ENCODE peak calls at places on chromosomes 12 and 14, in four cellular contexts. W is NB4, M is kidney epithelial cell, S is AG10803. J is an unnamed sample.

GRCh38 chr12:34343345-34343744 is 321.0 kb downstream of the ALG10 start:
- DNase-seq in W (no peak), M (no peak), S (no peak), J (no peak)

GRCh38 chr12:40632933-40633332 is 59.3 kb upstream of the CNTN1 start:
- DNase-seq in W (no peak), M (no peak), S (no peak), J (no peak)

GRCh38 chr14:75631453-75631831 is 29.2 kb downstream of the ERG28 start:
- DNase-seq in W (no peak), M (no peak), S (no peak), J (no peak)

GRCh38 chr14:82313889-82314288 is 780.2 kb upstream of the SEL1L start:
- DNase-seq in W (no peak), M (no peak), S (no peak), J (no peak)

GRCh38 chr12:113154351-113154973 is 4.9 kb downstream of the CFAP73 start:
- DNase-seq in W (no peak), M (no peak), S (peak; percentile 20), J (peak; percentile 38)

GRCh38 chr12:132689227-132689626 is 1.8 kb downstream of the PXMP2 start:
- DNase-seq in W (no peak), M (no peak), S (no peak), J (no peak)

GRCh38 chr12:62732861-62733427 is 202.0 kb downstream of the PPM1H start:
- DNase-seq in W (peak; percentile 61), M (no peak), S (peak; percentile 76), J (peak; percentile 56)

GRCh38 chr14:77459072-77459723 is 1.3 kb downstream of the AHSA1 start:
- DNase-seq in W (peak; percentile 81), M (peak; percentile 25), S (peak; percentile 72), J (peak; percentile 80)

GRCh38 chr14:90193925-90194324 is 62.4 kb upstream of the PSMC1 start:
- DNase-seq in W (peak; percentile 41), M (no peak), S (no peak), J (no peak)

GRCh38 chr14:99363051-99363450 is 91.1 kb upstream of the BCL11B start:
- DNase-seq in W (no peak), M (no peak), S (no peak), J (no peak)

GRCh38 chr14:99363616-99364290 is 91.8 kb upstream of the BCL11B start:
- DNase-seq in W (no peak), M (no peak), S (no peak), J (no peak)

GRCh38 chr14:99360774-99361595 is 89.0 kb upstream of the BCL11B start:
- DNase-seq in W (peak; percentile 47), M (no peak), S (no peak), J (no peak)

GRCh38 chr14:99359906-99360305 is 87.9 kb upstream of the BCL11B start:
- DNase-seq in W (no peak), M (no peak), S (no peak), J (no peak)

DNA sequence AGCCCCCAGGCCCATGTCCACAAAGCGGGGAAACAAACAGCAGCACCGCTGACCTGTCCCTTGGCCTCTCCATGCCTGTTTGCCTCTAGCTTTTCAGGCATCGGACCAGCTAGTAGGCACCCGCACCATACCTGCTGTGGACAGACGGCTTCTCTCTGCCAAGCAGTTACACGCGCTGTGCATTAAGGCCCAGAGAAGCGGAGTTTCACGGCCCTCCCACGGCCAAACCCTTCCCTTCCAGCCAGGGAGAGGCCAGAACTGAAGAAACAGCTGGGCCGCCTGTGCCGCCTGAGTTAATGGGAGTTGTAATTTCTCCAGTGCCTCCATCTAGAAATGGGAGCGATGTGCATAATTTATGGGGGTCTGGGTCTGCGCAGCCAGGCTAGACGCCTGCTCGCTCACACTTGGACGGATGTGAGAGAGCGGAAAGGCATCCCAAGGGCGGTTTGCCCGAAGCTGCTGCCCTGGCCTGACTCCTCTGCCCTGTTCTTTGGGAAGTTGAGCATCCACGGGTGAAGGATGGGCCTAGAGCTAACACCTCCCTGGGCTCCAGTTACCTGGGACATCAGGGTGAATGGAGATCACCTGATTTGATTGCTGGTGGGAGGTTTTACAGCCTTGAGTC is 89.7 kb upstream of the BCL11B start:
- DNase-seq in W (no peak), M (no peak), S (no peak), J (no peak)
- H3K4me3 ChIP-seq in W (no peak overlapping the region), M (no peak overlapping the region), S (no peak overlapping the region), J (no peak overlapping the region)

GRCh38 chr12:124294686-124295315 is at the start of gene RFLNA:
- DNase-seq in W (no peak), M (no peak), S (no peak), J (peak; percentile 20)
- TF ChIP-seq CTCF in W (no peak), M (no peak), S (no peak), J (no peak)

GRCh38 chr12:55933158-55933798 is 2.3 kb downstream of the DGKA start:
- DNase-seq in W (peak; percentile 72), M (no peak), S (peak; percentile 23), J (peak; percentile 99)
- H3K4me3 ChIP-seq in W (peak overlapping the region; percentile 65), M (no peak overlapping the region), S (peak overlapping the region; percentile 88), J (peak overlapping the region; percentile 92)

GRCh38 chr14:69807192-69807591 is 10.2 kb upstream of the SLC10A1 start:
- DNase-seq in W (no peak), M (no peak), S (no peak), J (no peak)

GRCh38 chr14:69804902-69805301 is 7.9 kb upstream of the SLC10A1 start:
- DNase-seq in W (no peak), M (no peak), S (no peak), J (no peak)

GRCh38 chr14:69798339-69798735 is 1.3 kb upstream of the SLC10A1 start:
- DNase-seq in W (no peak), M (no peak), S (no peak), J (no peak)

GRCh38 chr14:69808919-69809808 is 12.1 kb upstream of the SLC10A1 start:
- DNase-seq in W (no peak), M (no peak), S (no peak), J (no peak)

DNA sequence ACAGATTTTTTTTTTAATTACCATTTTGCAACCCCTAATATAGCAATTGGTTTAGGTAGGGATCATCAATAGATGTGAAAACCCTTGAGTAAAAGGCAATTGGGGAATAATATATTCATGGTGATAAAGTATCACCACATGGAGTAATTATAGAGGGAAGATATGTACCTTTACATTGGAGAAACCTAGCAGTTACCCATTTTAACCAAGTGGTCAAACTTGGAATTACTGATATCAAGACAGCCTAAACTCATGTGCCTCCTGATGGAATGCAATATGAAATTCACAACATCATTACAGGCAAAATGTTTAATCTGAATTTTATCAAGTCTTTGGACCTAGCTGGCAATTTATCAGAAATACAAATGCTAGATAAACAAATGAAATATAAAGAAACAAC is 6.7 kb upstream of the SLC10A1 start:
- DNase-seq in W (no peak), M (no peak), S (no peak), J (peak; percentile 19)
- TF ChIP-seq CTCF in W (no peak), M (no peak), S (no peak), J (peak; percentile 30)

GRCh38 chr12:779745-780734 is 27.7 kb downstream of the WNK1 start:
- DNase-seq in W (no peak), M (peak; percentile 51), S (peak; percentile 89), J (peak; percentile 52)
- H3K4me3 ChIP-seq in W (no peak overlapping the region), M (no peak overlapping the region), S (peak overlapping the region; percentile 25), J (no peak overlapping the region)

GRCh38 chr14:58772814-58773620 is 135.3 kb downstream of the DACT1 start:
- DNase-seq in W (no peak), M (peak; percentile 39), S (no peak), J (no peak)
- TF ChIP-seq CTCF in W (no peak), M (peak; percentile 13), S (no peak), J (no peak)

GRCh38 chr12:57129311-57130288 is 1.3 kb downstream of the LRP1 start:
- DNase-seq in W (peak; percentile 54), M (no peak), S (peak; percentile 82), J (peak; percentile 51)
- H3K4me3 ChIP-seq in W (no peak overlapping the region), M (peak overlapping the region; percentile 79), S (peak overlapping the region; percentile 93), J (peak overlapping the region; percentile 74)

GRCh38 chr12:82648510-82648909 is 38.2 kb upstream of the TMTC2 start:
- DNase-seq in W (no peak), M (no peak), S (no peak), J (no peak)

GRCh38 chr12:82650627-82651337 is 35.9 kb upstream of the TMTC2 start:
- DNase-seq in W (peak; percentile 28), M (peak; percentile 34), S (no peak), J (peak; percentile 97)

GRCh38 chr12:82651489-82651888 is 35.2 kb upstream of the TMTC2 start:
- DNase-seq in W (no peak), M (no peak), S (no peak), J (peak; percentile 98)

GRCh38 chr12:82645414-82645813 is 41.3 kb upstream of the TMTC2 start:
- DNase-seq in W (no peak), M (no peak), S (no peak), J (peak; percentile 66)

DNA sequence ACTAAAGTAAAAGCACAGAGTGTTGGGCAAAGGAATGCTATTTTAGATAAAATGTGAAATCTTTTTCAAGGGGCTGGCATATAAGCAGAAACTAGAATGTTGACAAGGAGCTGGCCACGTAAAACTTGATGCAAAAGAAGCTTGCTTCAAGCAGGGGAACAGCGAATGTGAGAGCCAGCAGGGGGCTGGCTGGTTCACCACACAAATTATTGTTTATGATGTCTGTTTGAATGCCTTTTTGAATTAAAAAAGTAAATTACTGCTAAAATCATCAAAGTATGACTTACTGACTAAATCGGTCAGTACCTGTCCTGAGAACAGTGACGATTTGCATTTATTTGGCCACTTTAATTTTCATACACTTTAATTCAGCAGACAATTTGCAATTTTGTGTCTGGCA is 38.9 kb upstream of the TMTC2 start:
- DNase-seq in W (no peak), M (no peak), S (no peak), J (no peak)
- TF ChIP-seq CTCF in W (no peak), M (no peak), S (no peak), J (no peak)

DNA sequence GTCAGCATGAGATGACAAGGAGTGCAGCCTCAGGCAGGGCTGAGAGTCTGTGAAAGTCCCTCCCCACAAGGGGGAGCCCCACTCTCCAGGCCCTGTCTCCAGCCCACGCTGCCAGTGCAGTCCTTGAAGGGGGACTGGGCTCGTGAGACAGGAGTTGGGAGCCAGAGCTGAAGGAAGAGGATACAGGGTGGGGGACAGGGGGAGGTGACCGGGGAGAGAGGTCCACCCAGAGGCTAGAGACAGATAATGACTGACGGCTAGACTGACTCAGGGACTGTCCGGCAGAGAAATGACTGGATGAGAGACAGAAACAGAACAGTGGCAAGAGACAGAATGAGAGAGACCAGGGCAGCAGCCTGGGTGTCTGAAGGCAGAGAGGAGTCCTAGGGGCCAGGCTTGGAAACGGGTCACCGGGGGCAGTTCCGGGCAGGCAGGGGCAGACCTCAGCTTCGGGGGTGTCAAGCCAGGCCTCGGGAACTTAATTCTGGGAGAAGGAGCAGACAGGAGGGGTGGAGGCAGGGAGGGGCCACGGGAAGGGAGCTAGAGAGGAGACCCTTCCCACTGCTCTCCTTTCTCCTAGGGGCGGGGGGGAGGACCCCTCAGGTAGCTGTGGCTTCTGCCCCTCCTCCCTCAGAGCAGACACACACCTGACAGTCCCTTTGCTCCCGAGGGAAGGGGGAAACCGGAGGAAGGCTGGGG is 914 bp downstream of the CDH24 start:
- DNase-seq in W (peak; percentile 83), M (no peak), S (peak; percentile 63), J (peak; percentile 74)
- H3K4me3 ChIP-seq in W (peak overlapping the region; percentile 57), M (peak overlapping the region; percentile 49), S (peak overlapping the region; percentile 62), J (peak overlapping the region; percentile 60)